ENCODE peak calls at places on chromosomes 2 and 18, in ten cellular contexts. F is KBM-7; P is tibial artery; H is posterior cingulate gyrus; G is GM23338; V is left lung; W is IMR-90; Z is GM13977; I is NCI-H510A treated with DMSO at 0.1 percent for 48 hours; J is activated CD4-positive, alpha-beta T cell treated with anti-CD3 and anti-CD28 coated beads for 4 hours. A is an unnamed sample.

GRCh38 chr2:190303642-190304041 is 16.0 kb downstream of the HIBCH start:
- DNase-seq in V (no peak), F (no peak), W (peak), G (no peak), P (no peak), Z (no peak), H (no peak), J (no peak), I (no peak), A (peak)

GRCh38 chr2:151437630-151438029 is 27.9 kb downstream of the RIF1 start:
- DNase-seq in V (no peak), W (peak), P (no peak), G (peak), F (peak), I (no peak), H (no peak), Z (peak), J (peak), A (peak)

GRCh38 chr2:225340923-225341322 is 58.6 kb upstream of the NYAP2 start:
- DNase-seq in V (no peak), W (no peak), I (no peak), Z (no peak), P (no peak), J (no peak), F (no peak), G (no peak), H (no peak), A (peak)

GRCh38 chr2:9663008-9663879 is 32.4 kb upstream of the YWHAQ start:
- DNase-seq in G (no peak), P (no peak), V (no peak), J (no peak), W (no peak), H (no peak), F (no peak), Z (peak), I (peak), A (no peak)

GRCh38 chr18:80041424-80041823 is 7.2 kb downstream of the RBFA start:
- DNase-seq in I (no peak), J (no peak), P (no peak), V (no peak), F (no peak), W (no peak), H (no peak), G (no peak), Z (no peak), A (no peak)

GRCh38 chr2:215736653-215737290 is 276.6 kb downstream of the MREG start:
- DNase-seq in H (no peak), J (no peak), Z (no peak), F (no peak), V (no peak), W (peak), P (no peak), I (peak), G (peak), A (peak)

GRCh38 chr18:55735199-55735855 is 147.3 kb upstream of the TCF4 start:
- DNase-seq in G (no peak), V (no peak), J (no peak), W (no peak), F (no peak), P (no peak), Z (no peak), I (no peak), H (no peak), A (peak)

GRCh38 chr18:11237066-11237465 is 87.7 kb upstream of the PIEZO2 start:
- DNase-seq in W (no peak), F (no peak), V (no peak), P (no peak), H (no peak), I (no peak), J (no peak), Z (no peak), G (no peak), A (no peak)

GRCh38 chr2:148255929-148256328 is 235.0 kb downstream of the MBD5 start:
- DNase-seq in W (no peak), Z (no peak), V (peak), F (no peak), P (no peak), G (no peak), H (no peak), I (peak), J (no peak), A (no peak)

GRCh38 chr2:235433860-235434259 is 60.0 kb upstream of the AGAP1 start:
- DNase-seq in J (no peak), W (peak), F (peak), I (no peak), P (peak), V (no peak), Z (no peak), G (no peak), H (peak), A (peak)

GRCh38 chr18:49207373-49207772 is 253.1 kb downstream of the DYM start:
- DNase-seq in I (no peak), W (peak), V (no peak), F (no peak), J (no peak), H (no peak), P (no peak), Z (no peak), G (no peak), A (no peak)

GRCh38 chr18:35095983-35096676 is 54.9 kb downstream of the MAPRE2 start:
- DNase-seq in H (no peak), I (no peak), P (no peak), G (no peak), F (no peak), V (no peak), J (no peak), Z (peak), W (peak), A (no peak)

GRCh38 chr2:168766600-168766999 is 35.8 kb upstream of the NOSTRIN start:
- DNase-seq in J (no peak), P (no peak), W (no peak), V (no peak), I (no peak), F (no peak), G (no peak), H (no peak), Z (no peak), A (no peak)

GRCh38 chr2:71608034-71608433 is 154.7 kb downstream of the DYSF start:
- DNase-seq in G (no peak), W (no peak), H (peak), I (no peak), V (peak), F (no peak), Z (no peak), P (peak), J (no peak), A (no peak)

A was measured in OCI-M1.